ENCODE peak calls at places on chromosomes 13 and 19, in eight cellular contexts. P is coronary artery, W is lung, L is Peyer's patch, O is esophagus squamous epithelium, K is Panc1, U is dorsolateral prefrontal cortex, X is body of pancreas. M is an unnamed sample.

GRCh38 chr19:39381910-39382611 is 8.8 kb downstream of the PAF1 start:
- DNase-seq in U (no peak), X (no peak), O (no peak), W (no peak), L (no peak), K (no peak), P (no peak), M (no peak)

GRCh38 chr13:66224644-66225043 is 1005.5 kb downstream of the PCDH9 start:
- DNase-seq in W (no peak), U (no peak), O (no peak), L (no peak), K (no peak), X (no peak), P (no peak), M (no peak)

GRCh38 chr13:40895207-40895606 is 105.8 kb downstream of the SLC25A15 start:
- DNase-seq in P (no peak), X (no peak), W (no peak), K (no peak), O (no peak), L (no peak), U (no peak), M (no peak)

GRCh38 chr19:16888629-16889371 is at the start of gene F2RL3:
- DNase-seq in P (no peak), W (peak; percentile 59), K (no peak), U (no peak), O (no peak), L (peak; percentile 65), X (peak; percentile 35), M (no peak)

GRCh38 chr19:37983153-37983552 is 76.1 kb downstream of the SIPA1L3 start:
- DNase-seq in X (no peak), O (no peak), L (peak; percentile 26), U (no peak), P (no peak), K (no peak), W (no peak), M (no peak)

GRCh38 chr13:90568165-90568564 is 779.3 kb upstream of the MIR17HG start:
- DNase-seq in K (no peak), P (no peak), O (no peak), U (no peak), X (no peak), W (no peak), L (no peak), M (no peak)

GRCh38 chr19:2385053-2385721 is 25.1 kb downstream of the TMPRSS9 start:
- DNase-seq in O (no peak), X (peak; percentile 55), W (no peak), P (no peak), U (peak; percentile 7), K (peak; percentile 18), L (peak; percentile 71), M (peak; percentile 82)

GRCh38 chr19:1486720-1487575 is 3.2 kb downstream of the PCSK4 start:
- DNase-seq in U (no peak), P (no peak), W (no peak), X (no peak), O (no peak), L (no peak), K (no peak), M (no peak)

GRCh38 chr19:29645491-29645867 is 19.8 kb upstream of the PLEKHF1 start:
- DNase-seq in O (no peak), U (no peak), W (no peak), L (no peak), P (no peak), K (no peak), X (no peak), M (no peak)

GRCh38 chr13:68745517-68745916 is 1362.1 kb upstream of the ATXN8OS start:
- DNase-seq in X (no peak), K (no peak), U (no peak), O (no peak), L (no peak), W (no peak), P (no peak), M (no peak)

GRCh38 chr13:33494596-33495214 is 209.2 kb upstream of the STARD13 start:
- DNase-seq in X (peak; percentile 20), W (no peak), U (no peak), O (no peak), K (no peak), L (no peak), P (no peak), M (no peak)

GRCh38 chr13:66367356-66367755 is 862.8 kb downstream of the PCDH9 start:
- DNase-seq in O (no peak), W (no peak), P (no peak), L (no peak), U (no peak), K (no peak), X (no peak), M (no peak)

GRCh38 chr13:98279473-98280175 is 102.6 kb upstream of the RNF113B start:
- DNase-seq in P (no peak), O (no peak), X (no peak), K (no peak), L (no peak), W (no peak), U (no peak), M (no peak)

GRCh38 chr13:96963786-96964475 is 30.3 kb downstream of the OXGR1 start:
- DNase-seq in X (no peak), L (no peak), W (no peak), K (no peak), U (no peak), O (no peak), P (no peak), M (no peak)

GRCh38 chr19:1636325-1637236 is 15.8 kb downstream of the TCF3 start:
- DNase-seq in X (no peak), P (no peak), U (no peak), K (no peak), O (no peak), W (no peak), L (no peak), M (no peak)

GRCh38 chr13:40586886-40587285 is 79.6 kb downstream of the FOXO1 start:
- DNase-seq in U (no peak), O (no peak), P (no peak), W (no peak), X (no peak), L (no peak), K (no peak), M (no peak)

DNA sequence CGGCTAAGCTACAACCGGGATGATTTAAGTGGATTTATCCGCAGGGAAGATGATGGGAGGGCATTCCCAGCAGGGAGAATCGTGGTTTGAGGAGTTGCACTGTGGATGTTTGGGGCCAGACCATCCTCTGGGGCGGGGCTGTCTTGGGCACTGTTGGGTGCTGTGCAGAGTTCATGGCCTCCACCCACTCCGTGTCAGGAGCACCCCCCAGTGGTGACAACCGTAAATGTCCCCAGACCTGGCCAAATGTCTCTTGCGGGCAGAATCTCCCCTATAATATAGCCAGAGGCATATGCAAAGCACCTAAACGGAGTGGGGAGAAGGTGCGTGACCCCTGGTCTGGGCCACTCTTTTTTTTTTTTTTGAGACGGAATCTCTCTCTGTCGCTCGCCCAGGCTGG is 40.2 kb downstream of the SMIM24 start:
- DNase-seq in L (peak; percentile 73), X (peak; percentile 52), O (no peak), U (no peak), P (no peak), W (peak; percentile 50), K (no peak), M (peak; percentile 78)
- TF ChIP-seq CTCF in L (peak; percentile 20), X (peak; percentile 48), O (peak; percentile 41), U (peak; percentile 37), P (no peak), W (peak; percentile 10), K (no peak), M (peak; percentile 88)

DNA sequence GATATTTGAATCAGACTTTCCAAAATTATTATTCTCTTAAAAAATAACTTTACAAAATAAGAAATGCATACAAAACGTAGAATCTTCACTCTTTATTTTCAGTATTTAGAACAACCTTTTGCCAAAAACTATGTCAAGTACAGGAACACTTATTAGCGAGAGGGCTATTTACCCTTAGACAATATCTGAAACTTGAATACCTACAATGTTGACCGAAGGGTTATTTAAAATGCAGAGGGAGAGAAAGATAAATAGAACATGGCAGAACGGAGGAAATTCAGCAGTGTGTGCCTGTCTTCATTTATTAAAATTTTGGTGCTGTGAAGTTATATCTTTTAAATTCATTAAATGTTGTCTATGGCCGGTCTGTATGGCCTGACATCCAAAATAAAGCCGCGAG is 198.8 kb downstream of the EFNB2 start:
- DNase-seq in U (no peak), W (no peak), X (no peak), L (no peak), K (no peak), O (no peak), P (no peak), M (no peak)
- H3K27ac ChIP-seq in U (no peak overlapping the region), W (no peak overlapping the region), X (no peak overlapping the region), L (no peak overlapping the region), K (no peak overlapping the region), O (no peak overlapping the region), P (no peak overlapping the region), M (no peak overlapping the region)

DNA sequence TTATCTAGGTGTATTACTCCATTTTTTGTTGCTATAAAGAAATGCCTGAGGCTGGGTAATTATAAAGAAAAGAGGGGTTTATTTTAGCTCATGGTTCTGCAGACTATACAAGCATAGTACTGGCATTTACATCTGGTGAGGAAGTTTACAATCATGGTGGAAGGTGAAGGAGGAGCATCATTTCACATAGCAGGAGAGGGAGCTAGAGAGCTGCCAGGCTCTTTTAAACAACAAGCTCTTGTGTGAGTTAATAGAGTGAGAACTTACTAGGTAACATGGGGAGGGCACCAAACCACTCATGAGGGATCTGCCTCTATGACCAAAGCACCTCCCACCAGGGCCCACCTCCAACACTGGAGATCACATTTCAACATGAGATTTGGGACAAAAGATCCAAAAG is 221.7 kb upstream of the GPC6 start:
- DNase-seq in U (no peak), O (no peak), L (no peak), W (no peak), X (no peak), K (no peak), P (no peak), M (peak; percentile 58)
- TF ChIP-seq CTCF in U (no peak), O (no peak), L (no peak), W (no peak), X (no peak), K (peak; percentile 5), P (no peak), M (peak; percentile 79)

GRCh38 chr19:33798701-33799111 is 2.0 kb downstream of the KCTD15 start:
- DNase-seq in P (no peak), L (no peak), W (no peak), X (no peak), K (no peak), U (no peak), O (no peak), M (peak; percentile 44)
- H3K27ac ChIP-seq in P (peak overlapping the region; percentile 98), L (peak overlapping the region; percentile 95), W (peak overlapping the region; percentile 44), X (peak overlapping the region; percentile 90), K (no peak overlapping the region), U (no peak overlapping the region), O (peak overlapping the region; percentile 98), M (peak overlapping the region; percentile 100)